ENCODE peak calls at places on chromosomes 4 and X, in seven cellular contexts. V, C, E, R, K, P and I are unnamed samples.

GRCh38 chr4:185227131-185227551 is 17.7 kb downstream of the SNX25 start:
- DNase-seq in V (no peak), C (no peak), E (no peak), R (no peak), K (no peak), P (no peak), I (no peak)

GRCh38 chr4:104064650-104065577 is 345.1 kb upstream of the TACR3 start:
- DNase-seq in V (peak; percentile 40), C (peak; percentile 20), E (peak; percentile 33), R (peak; percentile 59), K (peak; percentile 58), P (no peak), I (no peak)

GRCh38 chr4:38160487-38161207 is 200.4 kb downstream of the PTTG2 start:
- DNase-seq in V (no peak), C (peak; percentile 95), E (peak; percentile 97), R (no peak), K (peak; percentile 66), P (peak; percentile 86), I (no peak)

GRCh38 chr4:105225500-105225899 is 78.8 kb downstream of the TET2 start:
- DNase-seq in V (no peak), C (no peak), E (no peak), R (no peak), K (no peak), P (no peak), I (no peak)

GRCh38 chrX:154396948-154397887 is 959 bp upstream of the RPL10 start:
- DNase-seq in V (no peak), C (peak; percentile 43), E (peak; percentile 78), R (peak; percentile 44), K (peak; percentile 43), P (no peak), I (no peak)

GRCh38 chr4:91233164-91233563 is 1070.6 kb upstream of the GRID2 start:
- DNase-seq in V (no peak), C (no peak), E (no peak), R (no peak), K (no peak), P (no peak), I (no peak)

GRCh38 chrX:13179100-13179499 is 134.7 kb upstream of the FAM9C start:
- DNase-seq in V (no peak), C (no peak), E (no peak), R (no peak), K (no peak), P (no peak), I (no peak)

GRCh38 chrX:27746516-27746915 is 61.3 kb upstream of the MAGEB10 start:
- DNase-seq in V (no peak), C (no peak), E (no peak), R (no peak), K (no peak), P (no peak), I (no peak)